ENCODE peak calls at places on chromosome 15, in seven cellular contexts. F is activated CD8-positive, alpha-beta memory T cell treated with anti-CD3 and anti-CD28 coated beads, Interleukin-2, amount 50 U/mL, for 48 hours; E is RWPE1; N is SW480; T is HEK293T; L is activated CD4-positive, alpha-beta T cell treated with anti-CD3 and anti-CD28 coated beads for 48 hours; X is stimulated activated CD4-positive, alpha-beta T cell treated with anti-CD3 and anti-CD28 coated beads, Interleukin-15, amount 100 ng/mL, for 1 hour. G is an unnamed sample.

GRCh38 chr15:63487076-63487757 is 17.2 kb upstream of the USP3 start:
- DNase-seq in F (peak; percentile 94), E (peak; percentile 67), N (peak; percentile 51), T (peak; percentile 76), L (peak; percentile 94), X (peak; percentile 83), G (peak; percentile 85)

GRCh38 chr15:78212546-78213424 is 21.6 kb downstream of the ACSBG1 start:
- DNase-seq in F (peak; percentile 25), E (peak; percentile 87), N (peak; percentile 88), T (peak; percentile 62), L (no peak), X (no peak), G (peak; percentile 82)

GRCh38 chr15:40054746-40055575 is 16.0 kb upstream of the SRP14 start:
- DNase-seq in F (no peak), E (no peak), N (peak; percentile 23), T (no peak), L (peak; percentile 41), X (no peak), G (peak; percentile 90)

GRCh38 chr15:47500823-47501222 is 216.5 kb upstream of the SEMA6D start:
- DNase-seq in F (no peak), E (no peak), N (no peak), T (no peak), L (no peak), X (no peak), G (peak; percentile 3)

GRCh38 chr15:71252036-71252898 is 137.0 kb downstream of the THSD4 start:
- DNase-seq in F (no peak), E (peak; percentile 54), N (no peak), T (peak; percentile 40), L (no peak), X (no peak), G (no peak)

GRCh38 chr15:95202569-95203349 is 971.4 kb downstream of the MCTP2 start:
- DNase-seq in F (no peak), E (no peak), N (no peak), T (no peak), L (no peak), X (no peak), G (no peak)

GRCh38 chr15:70789213-70789612 is 25.9 kb upstream of the UACA start:
- DNase-seq in F (no peak), E (no peak), N (no peak), T (no peak), L (no peak), X (no peak), G (no peak)

GRCh38 chr15:78280289-78281072 is 16.1 kb downstream of the DNAJA4 start:
- DNase-seq in F (no peak), E (no peak), N (no peak), T (no peak), L (no peak), X (no peak), G (no peak)

GRCh38 chr15:52680041-52680391 is 828 bp upstream of the ATOSA start:
- DNase-seq in F (no peak), E (no peak), N (no peak), T (no peak), L (no peak), X (no peak), G (peak; percentile 42)

GRCh38 chr15:68479406-68479805 is 47.4 kb upstream of the ITGA11 start:
- DNase-seq in F (no peak), E (no peak), N (no peak), T (no peak), L (no peak), X (no peak), G (no peak)

GRCh38 chr15:24734391-24734790 is 58.8 kb downstream of the NPAP1 start:
- DNase-seq in F (no peak), E (no peak), N (no peak), T (no peak), L (no peak), X (no peak), G (no peak)

GRCh38 chr15:69881310-69881660 is 216.4 kb downstream of the TLE3 start:
- DNase-seq in F (no peak), E (peak; percentile 74), N (no peak), T (no peak), L (no peak), X (no peak), G (peak; percentile 72)

GRCh38 chr15:92930776-92931175 is 30.7 kb downstream of the CHD2 start:
- DNase-seq in F (no peak), E (no peak), N (no peak), T (no peak), L (no peak), X (no peak), G (no peak)

GRCh38 chr15:46080018-46080417 is 445.2 kb downstream of the SQOR start:
- DNase-seq in F (no peak), E (no peak), N (no peak), T (peak; percentile 5), L (no peak), X (no peak), G (no peak)

GRCh38 chr15:70160803-70161565 is 63.3 kb upstream of the TLE3 start:
- DNase-seq in F (no peak), E (no peak), N (no peak), T (no peak), L (no peak), X (no peak), G (no peak)

GRCh38 chr15:79815468-79815867 is 81.3 kb downstream of the MTHFS start:
- DNase-seq in F (no peak), E (no peak), N (no peak), T (no peak), L (no peak), X (no peak), G (no peak)

GRCh38 chr15:74621936-74622335 is 6.3 kb downstream of the CLK3 start:
- DNase-seq in F (no peak), E (no peak), N (no peak), T (no peak), L (no peak), X (no peak), G (no peak)

GRCh38 chr15:57507111-57507510 is 84.6 kb upstream of the MYZAP start:
- DNase-seq in F (no peak), E (no peak), N (no peak), T (no peak), L (no peak), X (no peak), G (no peak)

GRCh38 chr15:87118424-87118823 is 1038.8 kb downstream of the AGBL1 start:
- DNase-seq in F (no peak), E (no peak), N (no peak), T (no peak), L (no peak), X (no peak), G (no peak)

GRCh38 chr15:40449275-40449674 is 8.5 kb downstream of the BAHD1 start:
- DNase-seq in F (no peak), E (no peak), N (no peak), T (no peak), L (no peak), X (no peak), G (peak; percentile 25)

GRCh38 chr15:63156708-63157065 is 590 bp downstream of the RPS27L start:
- DNase-seq in F (peak; percentile 58), E (peak; percentile 30), N (peak; percentile 53), T (peak; percentile 14), L (peak; percentile 27), X (no peak), G (peak; percentile 56)

GRCh38 chr15:39211108-39211979 is 369.5 kb upstream of the THBS1 start:
- DNase-seq in F (no peak), E (no peak), N (no peak), T (no peak), L (no peak), X (no peak), G (peak; percentile 9)

GRCh38 chr15:100879461-100880138 is at the start of gene ALDH1A3:
- DNase-seq in F (no peak), E (peak; percentile 90), N (peak; percentile 65), T (peak; percentile 75), L (peak; percentile 24), X (no peak), G (peak; percentile 67)

GRCh38 chr15:89912674-89913396 is at the start of gene ARPIN:
- DNase-seq in F (peak; percentile 57), E (peak; percentile 60), N (peak; percentile 53), T (peak; percentile 79), L (peak; percentile 17), X (no peak), G (peak; percentile 63)

GRCh38 chr15:32124726-32125125 is 94.4 kb downstream of the CHRNA7 start:
- DNase-seq in F (no peak), E (no peak), N (no peak), T (no peak), L (no peak), X (no peak), G (no peak)

GRCh38 chr15:36256258-36256825 is 323.1 kb upstream of the CDIN1 start:
- DNase-seq in F (no peak), E (no peak), N (no peak), T (no peak), L (no peak), X (no peak), G (peak; percentile 8)

G was measured in DMS53.